ENCODE peak calls at places on chromosomes 3 and 15, in eight cellular contexts. One of them, this sample, is unnamed.

GRCh38 chr3:19190136-19190535 is 41.8 kb downstream of the KCNH8 start:
- DNase-seq in T-helper 2 cell: no peak
- DNase-seq in stimulated activated CD4-positive, alpha-beta T cell treated with anti-CD3 and anti-CD28 coated beads, TNF-alpha, amount 100 ng/mL, for 48 hours: no peak
- DNase-seq in GM23338: no peak
- DNase-seq in T-helper 9 cell: no peak
- DNase-seq in hippocampal formation: no peak
- DNase-seq in Kasumi-1: peak
- DNase-seq in osteoblast: no peak
- DNase-seq in this sample: no peak

GRCh38 chr15:50744601-50745000 is 20.9 kb downstream of the SPPL2A start:
- DNase-seq in T-helper 2 cell: no peak
- DNase-seq in stimulated activated CD4-positive, alpha-beta T cell treated with anti-CD3 and anti-CD28 coated beads, TNF-alpha, amount 100 ng/mL, for 48 hours: no peak
- DNase-seq in GM23338: no peak
- DNase-seq in T-helper 9 cell: no peak
- DNase-seq in hippocampal formation: no peak
- DNase-seq in Kasumi-1: peak
- DNase-seq in osteoblast: no peak
- DNase-seq in this sample: no peak

GRCh38 chr3:12574131-12574530 is 17.2 kb downstream of the MKRN2 start:
- DNase-seq in T-helper 2 cell: no peak
- DNase-seq in stimulated activated CD4-positive, alpha-beta T cell treated with anti-CD3 and anti-CD28 coated beads, TNF-alpha, amount 100 ng/mL, for 48 hours: no peak
- DNase-seq in GM23338: no peak
- DNase-seq in T-helper 9 cell: no peak
- DNase-seq in hippocampal formation: no peak
- DNase-seq in Kasumi-1: no peak
- DNase-seq in osteoblast: no peak
- DNase-seq in this sample: no peak

GRCh38 chr15:29959384-29960137 is 123.2 kb upstream of the GOLGA8J start:
- DNase-seq in T-helper 2 cell: no peak
- DNase-seq in stimulated activated CD4-positive, alpha-beta T cell treated with anti-CD3 and anti-CD28 coated beads, TNF-alpha, amount 100 ng/mL, for 48 hours: no peak
- DNase-seq in GM23338: no peak
- DNase-seq in T-helper 9 cell: no peak
- DNase-seq in hippocampal formation: no peak
- DNase-seq in Kasumi-1: no peak
- DNase-seq in osteoblast: peak
- DNase-seq in this sample: no peak

GRCh38 chr15:41999290-42000285 is 21.3 kb downstream of the PLA2G4E start:
- DNase-seq in T-helper 2 cell: no peak
- DNase-seq in stimulated activated CD4-positive, alpha-beta T cell treated with anti-CD3 and anti-CD28 coated beads, TNF-alpha, amount 100 ng/mL, for 48 hours: no peak
- DNase-seq in GM23338: no peak
- DNase-seq in T-helper 9 cell: no peak
- DNase-seq in hippocampal formation: no peak
- DNase-seq in Kasumi-1: no peak
- DNase-seq in osteoblast: peak
- DNase-seq in this sample: no peak

GRCh38 chr15:90463381-90463780 is 66.3 kb upstream of the CRTC3 start:
- DNase-seq in T-helper 2 cell: no peak
- DNase-seq in stimulated activated CD4-positive, alpha-beta T cell treated with anti-CD3 and anti-CD28 coated beads, TNF-alpha, amount 100 ng/mL, for 48 hours: no peak
- DNase-seq in GM23338: no peak
- DNase-seq in T-helper 9 cell: no peak
- DNase-seq in hippocampal formation: peak
- DNase-seq in Kasumi-1: no peak
- DNase-seq in osteoblast: peak
- DNase-seq in this sample: peak

GRCh38 chr3:55143928-55144671 is 216.2 kb upstream of the LRTM1 start:
- DNase-seq in T-helper 2 cell: no peak
- DNase-seq in stimulated activated CD4-positive, alpha-beta T cell treated with anti-CD3 and anti-CD28 coated beads, TNF-alpha, amount 100 ng/mL, for 48 hours: no peak
- DNase-seq in GM23338: no peak
- DNase-seq in T-helper 9 cell: no peak
- DNase-seq in hippocampal formation: no peak
- DNase-seq in Kasumi-1: no peak
- DNase-seq in osteoblast: peak
- DNase-seq in this sample: peak

GRCh38 chr3:33331414-33331813 is 54.2 kb downstream of the FBXL2 start:
- DNase-seq in T-helper 2 cell: no peak
- DNase-seq in stimulated activated CD4-positive, alpha-beta T cell treated with anti-CD3 and anti-CD28 coated beads, TNF-alpha, amount 100 ng/mL, for 48 hours: no peak
- DNase-seq in GM23338: no peak
- DNase-seq in T-helper 9 cell: no peak
- DNase-seq in hippocampal formation: no peak
- DNase-seq in Kasumi-1: no peak
- DNase-seq in osteoblast: peak
- DNase-seq in this sample: no peak

GRCh38 chr3:152279474-152279873 is 10.7 kb downstream of the MBNL1 start:
- DNase-seq in T-helper 2 cell: no peak
- DNase-seq in stimulated activated CD4-positive, alpha-beta T cell treated with anti-CD3 and anti-CD28 coated beads, TNF-alpha, amount 100 ng/mL, for 48 hours: no peak
- DNase-seq in GM23338: no peak
- DNase-seq in T-helper 9 cell: no peak
- DNase-seq in hippocampal formation: no peak
- DNase-seq in Kasumi-1: no peak
- DNase-seq in osteoblast: no peak
- DNase-seq in this sample: no peak

GRCh38 chr3:188734395-188734794 is 437.4 kb upstream of the TPRG1 start:
- DNase-seq in T-helper 2 cell: no peak
- DNase-seq in stimulated activated CD4-positive, alpha-beta T cell treated with anti-CD3 and anti-CD28 coated beads, TNF-alpha, amount 100 ng/mL, for 48 hours: no peak
- DNase-seq in GM23338: no peak
- DNase-seq in T-helper 9 cell: no peak
- DNase-seq in hippocampal formation: no peak
- DNase-seq in Kasumi-1: no peak
- DNase-seq in osteoblast: no peak
- DNase-seq in this sample: no peak

GRCh38 chr3:111762535-111762934 is 96.5 kb upstream of the PHLDB2 start:
- DNase-seq in T-helper 2 cell: no peak
- DNase-seq in stimulated activated CD4-positive, alpha-beta T cell treated with anti-CD3 and anti-CD28 coated beads, TNF-alpha, amount 100 ng/mL, for 48 hours: no peak
- DNase-seq in GM23338: no peak
- DNase-seq in T-helper 9 cell: no peak
- DNase-seq in hippocampal formation: no peak
- DNase-seq in Kasumi-1: no peak
- DNase-seq in osteoblast: peak
- DNase-seq in this sample: no peak